ENCODE peak calls at places on chromosome 11, in six cellular contexts. One of them, this sample, is unnamed.

GRCh38 chr11:132054822-132055221 is 684.4 kb downstream of the NTM start:
- DNase-seq in A549: no peak
- DNase-seq in heart left ventricle: no peak
- DNase-seq in uterus: no peak
- DNase-seq in sigmoid colon: no peak
- DNase-seq in H1: no peak
- DNase-seq in this sample: no peak

GRCh38 chr11:34364102-34364501 is 6.3 kb upstream of the ABTB2 start:
- DNase-seq in A549: no peak
- DNase-seq in heart left ventricle: no peak
- DNase-seq in uterus: no peak
- DNase-seq in sigmoid colon: no peak
- DNase-seq in H1: no peak
- DNase-seq in this sample: no peak

GRCh38 chr11:125357551-125357950 is 138.5 kb downstream of the FEZ1 start:
- DNase-seq in A549: no peak
- DNase-seq in heart left ventricle: no peak
- DNase-seq in uterus: no peak
- DNase-seq in sigmoid colon: no peak
- DNase-seq in H1: no peak
- DNase-seq in this sample: no peak

GRCh38 chr11:31325162-31325561 is 44.4 kb downstream of the DCDC1 start:
- DNase-seq in A549: peak; percentile 9
- DNase-seq in heart left ventricle: no peak
- DNase-seq in uterus: no peak
- DNase-seq in sigmoid colon: no peak
- DNase-seq in H1: no peak
- DNase-seq in this sample: no peak

GRCh38 chr11:124863137-124863825 is 2.0 kb upstream of the ROBO3 start:
- DNase-seq in A549: no peak
- DNase-seq in heart left ventricle: no peak
- DNase-seq in uterus: no peak
- DNase-seq in sigmoid colon: peak; percentile 70
- DNase-seq in H1: no peak
- DNase-seq in this sample: no peak

GRCh38 chr11:105152556-105152955 is 13.0 kb upstream of the CARD18 start:
- DNase-seq in A549: no peak
- DNase-seq in heart left ventricle: no peak
- DNase-seq in uterus: no peak
- DNase-seq in sigmoid colon: no peak
- DNase-seq in H1: no peak
- DNase-seq in this sample: no peak

GRCh38 chr11:116532066-116532465 is 240.7 kb downstream of the BUD13 start:
- DNase-seq in A549: no peak
- DNase-seq in heart left ventricle: no peak
- DNase-seq in uterus: no peak
- DNase-seq in sigmoid colon: peak; percentile 30
- DNase-seq in H1: no peak
- DNase-seq in this sample: no peak

GRCh38 chr11:20026629-20027545 is 133.4 kb downstream of the DBX1 start:
- DNase-seq in A549: no peak
- DNase-seq in heart left ventricle: no peak
- DNase-seq in uterus: peak; percentile 38
- DNase-seq in sigmoid colon: no peak
- DNase-seq in H1: peak; percentile 91
- DNase-seq in this sample: no peak

GRCh38 chr11:88555829-88556202 is 218.3 kb upstream of the CTSC start:
- DNase-seq in A549: no peak
- DNase-seq in heart left ventricle: no peak
- DNase-seq in uterus: no peak
- DNase-seq in sigmoid colon: no peak
- DNase-seq in H1: no peak
- DNase-seq in this sample: no peak

GRCh38 chr11:116072776-116073175 is 568.6 kb upstream of the CADM1 start:
- DNase-seq in A549: no peak
- DNase-seq in heart left ventricle: no peak
- DNase-seq in uterus: no peak
- DNase-seq in sigmoid colon: no peak
- DNase-seq in H1: no peak
- DNase-seq in this sample: no peak

GRCh38 chr11:9142732-9143131 is 51.3 kb upstream of the SCUBE2 start:
- DNase-seq in A549: no peak
- DNase-seq in heart left ventricle: no peak
- DNase-seq in uterus: no peak
- DNase-seq in sigmoid colon: no peak
- DNase-seq in H1: no peak
- DNase-seq in this sample: no peak

GRCh38 chr11:6932150-6932549 is 5.9 kb downstream of the ZNF215 start:
- DNase-seq in A549: no peak
- DNase-seq in heart left ventricle: no peak
- DNase-seq in uterus: no peak
- DNase-seq in sigmoid colon: no peak
- DNase-seq in H1: no peak
- DNase-seq in this sample: no peak

GRCh38 chr11:100823360-100823759 is 136.3 kb downstream of the ARHGAP42 start:
- DNase-seq in A549: no peak
- DNase-seq in heart left ventricle: no peak
- DNase-seq in uterus: no peak
- DNase-seq in sigmoid colon: no peak
- DNase-seq in H1: no peak
- DNase-seq in this sample: no peak

GRCh38 chr11:130775306-130776043 is 140.8 kb downstream of the SNX19 start:
- DNase-seq in A549: peak; percentile 35
- DNase-seq in heart left ventricle: no peak
- DNase-seq in uterus: no peak
- DNase-seq in sigmoid colon: no peak
- DNase-seq in H1: no peak
- DNase-seq in this sample: no peak

GRCh38 chr11:92340839-92341238 is 116.2 kb downstream of the FAT3 start:
- DNase-seq in A549: peak; percentile 45
- DNase-seq in heart left ventricle: no peak
- DNase-seq in uterus: no peak
- DNase-seq in sigmoid colon: no peak
- DNase-seq in H1: no peak
- DNase-seq in this sample: no peak

GRCh38 chr11:61058583-61059259 is 43.6 kb upstream of the CD5 start:
- DNase-seq in A549: no peak
- DNase-seq in heart left ventricle: no peak
- DNase-seq in uterus: no peak
- DNase-seq in sigmoid colon: peak; percentile 22
- DNase-seq in H1: no peak
- DNase-seq in this sample: no peak

GRCh38 chr11:12995823-12996222 is 13.3 kb upstream of the RASSF10 start:
- DNase-seq in A549: no peak
- DNase-seq in heart left ventricle: no peak
- DNase-seq in uterus: no peak
- DNase-seq in sigmoid colon: no peak
- DNase-seq in H1: no peak
- DNase-seq in this sample: no peak

GRCh38 chr11:23112390-23112789 is 252.1 kb upstream of the CCDC179 start:
- DNase-seq in A549: no peak
- DNase-seq in heart left ventricle: no peak
- DNase-seq in uterus: no peak
- DNase-seq in sigmoid colon: no peak
- DNase-seq in H1: no peak
- DNase-seq in this sample: no peak

GRCh38 chr11:125514336-125515101 is 18.5 kb upstream of the FEZ1 start:
- DNase-seq in A549: no peak
- DNase-seq in heart left ventricle: no peak
- DNase-seq in uterus: no peak
- DNase-seq in sigmoid colon: no peak
- DNase-seq in H1: no peak
- DNase-seq in this sample: no peak

GRCh38 chr11:127496165-127496564 is 495.6 kb upstream of the KIRREL3 start:
- DNase-seq in A549: no peak
- DNase-seq in heart left ventricle: no peak
- DNase-seq in uterus: no peak
- DNase-seq in sigmoid colon: no peak
- DNase-seq in H1: no peak
- DNase-seq in this sample: no peak

GRCh38 chr11:103294516-103294915 is 185.3 kb downstream of the DYNC2H1 start:
- DNase-seq in A549: no peak
- DNase-seq in heart left ventricle: no peak
- DNase-seq in uterus: no peak
- DNase-seq in sigmoid colon: no peak
- DNase-seq in H1: no peak
- DNase-seq in this sample: no peak

GRCh38 chr11:72641900-72642814 is 32.1 kb downstream of the PDE2A start:
- DNase-seq in A549: peak; percentile 28
- DNase-seq in heart left ventricle: peak; percentile 74
- DNase-seq in uterus: peak; percentile 30
- DNase-seq in sigmoid colon: peak; percentile 78
- DNase-seq in H1: no peak
- DNase-seq in this sample: peak; percentile 75

GRCh38 chr11:46256540-46257001 is 20.9 kb upstream of the CREB3L1 start:
- DNase-seq in A549: no peak
- DNase-seq in heart left ventricle: no peak
- DNase-seq in uterus: no peak
- DNase-seq in sigmoid colon: no peak
- DNase-seq in H1: no peak
- DNase-seq in this sample: peak; percentile 21

GRCh38 chr11:16404781-16405180 is 48.4 kb upstream of the SOX6 start:
- DNase-seq in A549: no peak
- DNase-seq in heart left ventricle: no peak
- DNase-seq in uterus: no peak
- DNase-seq in sigmoid colon: no peak
- DNase-seq in H1: no peak
- DNase-seq in this sample: no peak

GRCh38 chr11:36513965-36514364 is 3.9 kb upstream of the TRAF6 start:
- DNase-seq in A549: no peak
- DNase-seq in heart left ventricle: no peak
- DNase-seq in uterus: no peak
- DNase-seq in sigmoid colon: no peak
- DNase-seq in H1: no peak
- DNase-seq in this sample: no peak

DNA sequence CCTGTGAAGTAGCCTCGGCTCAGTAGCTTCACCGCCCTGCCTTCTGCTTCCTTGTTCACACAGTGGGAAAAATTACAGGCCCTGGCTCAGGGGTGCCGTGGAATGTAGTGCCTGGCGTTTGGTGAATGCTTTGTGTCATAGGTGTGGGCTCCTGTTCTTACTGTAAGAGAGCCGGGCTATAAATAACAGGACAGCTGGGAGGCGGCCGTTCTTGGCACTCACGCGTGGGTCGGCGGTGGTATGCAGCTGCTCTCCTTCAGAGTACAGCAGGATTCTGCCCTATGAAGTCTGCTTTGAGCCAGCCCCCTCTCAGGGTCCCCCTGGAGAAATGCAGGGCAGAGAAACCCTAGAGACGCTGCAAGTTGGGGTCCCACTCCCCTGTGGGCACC is 84.2 kb downstream of the CTTN start:
- DNase-seq in A549: no peak
- DNase-seq in heart left ventricle: peak; percentile 75
- DNase-seq in uterus: no peak
- DNase-seq in sigmoid colon: no peak
- DNase-seq in H1: no peak
- DNase-seq in this sample: no peak
- TF ChIP-seq POLR2A in A549: no peak
- TF ChIP-seq POLR2A in heart left ventricle: no peak
- TF ChIP-seq POLR2A in uterus: no peak
- TF ChIP-seq POLR2A in sigmoid colon: no peak
- TF ChIP-seq POLR2A in H1: no peak
- TF ChIP-seq POLR2A in this sample: no peak

GRCh38 chr11:64960719-64961118 is 11.2 kb downstream of the MAJIN start:
- DNase-seq in A549: no peak
- DNase-seq in heart left ventricle: no peak
- DNase-seq in uterus: no peak
- DNase-seq in sigmoid colon: no peak
- DNase-seq in H1: no peak
- DNase-seq in this sample: no peak

GRCh38 chr11:64967376-64967775 is 4.5 kb downstream of the MAJIN start:
- DNase-seq in A549: no peak
- DNase-seq in heart left ventricle: no peak
- DNase-seq in uterus: no peak
- DNase-seq in sigmoid colon: no peak
- DNase-seq in H1: no peak
- DNase-seq in this sample: no peak

GRCh38 chr11:64959498-64959897 is 12.4 kb downstream of the MAJIN start:
- DNase-seq in A549: no peak
- DNase-seq in heart left ventricle: no peak
- DNase-seq in uterus: no peak
- DNase-seq in sigmoid colon: no peak
- DNase-seq in H1: no peak
- DNase-seq in this sample: no peak

DNA sequence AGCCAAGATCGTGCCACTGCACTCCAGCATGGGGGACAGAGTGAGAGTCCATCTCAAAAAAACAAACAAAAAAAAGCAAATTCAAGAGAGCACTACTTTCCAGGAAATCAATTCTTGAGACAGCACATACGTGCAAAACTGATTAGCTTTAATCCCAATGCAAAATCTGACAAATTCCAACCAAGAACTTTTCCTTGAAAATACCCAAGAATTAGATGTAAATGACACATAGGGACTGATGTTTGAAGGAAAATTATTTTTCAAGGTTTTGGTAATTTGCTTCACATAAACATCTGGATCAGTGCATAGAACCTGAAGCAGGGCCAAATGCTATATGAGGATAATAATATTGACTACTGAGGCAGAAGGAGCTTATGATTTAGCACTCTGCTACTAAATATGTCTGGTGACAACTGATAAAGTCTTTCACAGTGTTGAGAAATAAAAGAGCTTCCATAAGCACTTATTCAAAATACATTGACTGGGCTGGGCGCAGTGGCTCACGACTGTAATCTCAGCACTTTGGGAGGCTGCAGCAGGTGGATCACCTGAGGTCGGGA is 8.8 kb downstream of the MAJIN start:
- DNase-seq in A549: no peak
- DNase-seq in heart left ventricle: no peak
- DNase-seq in uterus: no peak
- DNase-seq in sigmoid colon: no peak
- DNase-seq in H1: no peak
- DNase-seq in this sample: no peak
- H3K27ac ChIP-seq in A549: no peak overlapping the region
- H3K27ac ChIP-seq in heart left ventricle: no peak overlapping the region
- H3K27ac ChIP-seq in uterus: no peak overlapping the region
- H3K27ac ChIP-seq in sigmoid colon: no peak overlapping the region
- H3K27ac ChIP-seq in H1: no peak overlapping the region
- H3K27ac ChIP-seq in this sample: no peak overlapping the region

DNA sequence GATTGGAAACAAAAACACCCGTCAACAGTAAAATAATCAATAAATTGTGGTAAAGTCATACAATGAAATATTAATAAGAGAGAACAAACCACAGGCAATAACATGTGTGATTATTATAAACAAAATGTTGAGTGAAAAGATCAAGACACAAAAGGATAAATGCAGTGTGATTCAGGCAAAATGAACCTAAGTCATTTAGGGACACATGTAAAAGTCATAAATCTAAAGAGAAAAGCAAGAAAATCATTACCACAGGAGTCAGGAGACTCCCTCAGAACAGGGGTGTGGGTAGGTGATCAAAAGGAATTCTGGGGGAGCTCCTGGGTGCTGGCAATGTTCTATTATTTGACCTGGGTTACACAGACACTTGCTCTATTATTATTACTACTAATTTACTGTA is 47.9 kb upstream of the PPP2R1B start:
- DNase-seq in A549: no peak
- DNase-seq in heart left ventricle: no peak
- DNase-seq in uterus: no peak
- DNase-seq in sigmoid colon: no peak
- DNase-seq in H1: no peak
- DNase-seq in this sample: no peak
- TF ChIP-seq CTCF in A549: no peak
- TF ChIP-seq CTCF in heart left ventricle: no peak
- TF ChIP-seq CTCF in uterus: no peak
- TF ChIP-seq CTCF in sigmoid colon: no peak
- TF ChIP-seq CTCF in H1: no peak
- TF ChIP-seq CTCF in this sample: no peak

GRCh38 chr11:118310271-118310670 is 5.7 kb downstream of the CD3E start:
- DNase-seq in A549: no peak
- DNase-seq in heart left ventricle: no peak
- DNase-seq in uterus: no peak
- DNase-seq in sigmoid colon: no peak
- DNase-seq in H1: no peak
- DNase-seq in this sample: no peak
- TF ChIP-seq POLR2A in A549: no peak
- TF ChIP-seq POLR2A in heart left ventricle: no peak
- TF ChIP-seq POLR2A in uterus: no peak
- TF ChIP-seq POLR2A in sigmoid colon: no peak
- TF ChIP-seq POLR2A in H1: no peak
- TF ChIP-seq POLR2A in this sample: no peak

This sample was measured in suprapubic skin.